ENCODE peak calls at places on chromosomes 11 and 22, in five cellular contexts. F is body of pancreas, X is right lobe of liver, H is psoas muscle, R is heart left ventricle. U is an unnamed sample. For H3K9me3, the result is how much of the 10 kb centered on the place peaks cover.

GRCh38 chr11:27464155-27464759 is 8.3 kb downstream of the LGR4 start:
- DNase-seq in F (peak), X (no peak), H (no peak), R (no peak), U (no peak)

GRCh38 chr11:69696749-69697488 is 6.9 kb downstream of the FGF19 start:
- DNase-seq in F (no peak), X (no peak), H (no peak), R (no peak), U (no peak)

GRCh38 chr22:20457506-20458240 is 20.0 kb upstream of the SCARF2 start:
- DNase-seq in F (no peak), X (no peak), H (no peak), R (no peak), U (no peak)

GRCh38 chr11:130405428-130405827 is 23.0 kb downstream of the ADAMTS8 start:
- DNase-seq in F (no peak), X (no peak), H (no peak), R (no peak), U (no peak)

GRCh38 chr11:113193894-113194293 is 120.5 kb upstream of the TTC12 start:
- DNase-seq in F (peak), X (no peak), H (no peak), R (peak), U (no peak)

GRCh38 chr11:12827369-12827768 is 153.1 kb downstream of the TEAD1 start:
- DNase-seq in F (no peak), X (no peak), H (no peak), R (no peak), U (no peak)

GRCh38 chr11:30155428-30155827 is 75.4 kb upstream of the FSHB start:
- DNase-seq in F (no peak), X (no peak), H (no peak), R (no peak), U (no peak)

GRCh38 chr11:4531666-4532065 is 13.3 kb upstream of the OR52M1 start:
- DNase-seq in F (no peak), X (no peak), H (no peak), R (no peak), U (no peak)

GRCh38 chr11:123302751-123303195 is 107.7 kb upstream of the CLMP start:
- DNase-seq in F (no peak), X (no peak), H (no peak), R (no peak), U (no peak)

GRCh38 chr11:1077033-1077416 is 2.4 kb downstream of the MUC2 start:
- DNase-seq in F (peak), X (no peak), H (peak), R (no peak), U (no peak)

GRCh38 chr11:86443415-86443814 is 68.7 kb downstream of the CCDC81 start:
- DNase-seq in F (no peak), X (no peak), H (no peak), R (no peak), U (no peak)

GRCh38 chr11:75867778-75868374 is 52.9 kb downstream of the UVRAG start:
- DNase-seq in F (peak), X (no peak), H (no peak), R (peak), U (no peak)

GRCh38 chr22:39181778-39182177 is 29.3 kb upstream of the CBX7 start:
- DNase-seq in F (no peak), X (peak), H (no peak), R (no peak), U (no peak)

GRCh38 chr11:23585700-23586099 is 725.4 kb upstream of the CCDC179 start:
- DNase-seq in F (no peak), X (no peak), H (no peak), R (no peak), U (no peak)

GRCh38 chr22:17588606-17589005 is 25.3 kb downstream of the SLC25A18 start:
- DNase-seq in F (no peak), X (no peak), H (no peak), R (no peak), U (no peak)

GRCh38 chr11:1574256-1575242 is 2.5 kb upstream of the DUSP8 start:
- DNase-seq in F (peak), X (no peak), H (no peak), R (peak), U (peak)

DNA sequence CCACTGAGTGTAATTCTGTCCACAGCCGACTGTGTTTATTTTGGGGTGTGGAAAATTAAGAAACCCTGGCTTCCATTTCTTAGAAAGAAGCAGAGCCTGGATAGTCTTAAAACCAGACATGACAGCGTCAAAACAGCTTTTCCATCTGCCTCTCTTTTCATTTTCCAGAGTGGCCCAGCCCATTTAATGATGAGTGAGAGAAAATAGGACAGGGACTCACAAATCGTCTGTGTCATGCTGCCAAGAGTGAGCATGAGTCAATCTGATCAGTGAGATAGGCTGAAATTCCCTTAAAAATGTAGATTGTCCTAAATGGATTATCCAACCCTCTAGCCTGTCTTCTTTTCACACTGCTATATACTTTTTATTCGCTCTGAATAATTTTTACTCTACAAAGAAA is 486.0 kb downstream of the JRKL start:
- DNase-seq in F (no peak), X (no peak), H (no peak), R (no peak), U (no peak)
- H3K9me3 ChIP-seq in F (under half), X (under half), H (under half), R (under half), U (under half)

GRCh38 chr11:134572741-134573675 is 161.0 kb upstream of the B3GAT1 start:
- DNase-seq in F (no peak), X (no peak), H (no peak), R (no peak), U (no peak)
- H3K9me3 ChIP-seq in F (under half), X (under half), H (under half), R (under half), U (under half)

GRCh38 chr22:47218671-47219070 is 456.2 kb downstream of the TBC1D22A start:
- DNase-seq in F (no peak), X (no peak), H (no peak), R (no peak), U (no peak)
- H3K9me3 ChIP-seq in F (under half), X (under half), H (under half), R (under half), U (under half)

GRCh38 chr11:3367221-3367620 is 11.7 kb downstream of the ZNF195 start:
- DNase-seq in F (no peak), X (no peak), H (no peak), R (no peak), U (no peak)
- H3K9me3 ChIP-seq in F (under half), X (under half), H (under half), R (under half), U (under half)

GRCh38 chr11:97259884-97260283 is 870.1 kb downstream of the JRKL start:
- DNase-seq in F (no peak), X (no peak), H (no peak), R (no peak), U (no peak)
- H3K9me3 ChIP-seq in F (under half), X (under half), H (under half), R (under half), U (under half)

GRCh38 chr11:38766796-38767195 is 2168.8 kb upstream of the RAG2 start:
- DNase-seq in F (no peak), X (no peak), H (no peak), R (no peak), U (no peak)
- H3K9me3 ChIP-seq in F (under half), X (under half), H (under half), R (under half), U (under half)

GRCh38 chr22:49362393-49362792 is 465.3 kb downstream of the BRD1 start:
- DNase-seq in F (no peak), X (no peak), H (no peak), R (no peak), U (no peak)

GRCh38 chr22:49358041-49358440 is 469.6 kb downstream of the BRD1 start:
- DNase-seq in F (no peak), X (no peak), H (no peak), R (no peak), U (no peak)

GRCh38 chr22:49359061-49359460 is 468.6 kb downstream of the BRD1 start:
- DNase-seq in F (no peak), X (no peak), H (no peak), R (no peak), U (no peak)

GRCh38 chr22:49361164-49361563 is 466.5 kb downstream of the BRD1 start:
- DNase-seq in F (no peak), X (no peak), H (no peak), R (no peak), U (no peak)

GRCh38 chr22:49360746-49361145 is 466.9 kb downstream of the BRD1 start:
- DNase-seq in F (no peak), X (no peak), H (no peak), R (no peak), U (no peak)
- H3K9me3 ChIP-seq in F (under half), X (under half), H (under half), R (under half), U (under half)